ENCODE peak calls at places on chromosomes 7 and 10, in ten cellular contexts. One of them, this sample, is unnamed.

GRCh38 chr7:47091141-47091540 is 490.8 kb downstream of the TNS3 start:
- DNase-seq in RWPE1: no peak
- DNase-seq in lower leg skin: no peak
- DNase-seq in mesothelial cell of epicardium: no peak
- DNase-seq in HCT116: no peak
- DNase-seq in cardiac muscle cell: no peak
- DNase-seq in glutamatergic neuron: no peak
- DNase-seq in nephron progenitor cell: no peak
- DNase-seq in B cell: no peak
- DNase-seq in tibial artery: no peak
- DNase-seq in this sample: no peak

GRCh38 chr7:1270181-1270580 is 37.5 kb downstream of the UNCX start:
- DNase-seq in RWPE1: no peak
- DNase-seq in lower leg skin: no peak
- DNase-seq in mesothelial cell of epicardium: peak; percentile 18
- DNase-seq in HCT116: no peak
- DNase-seq in cardiac muscle cell: no peak
- DNase-seq in glutamatergic neuron: peak; percentile 22
- DNase-seq in nephron progenitor cell: no peak
- DNase-seq in B cell: no peak
- DNase-seq in tibial artery: no peak
- DNase-seq in this sample: no peak

GRCh38 chr10:32169556-32169955 is 113.3 kb upstream of the KIF5B start:
- DNase-seq in RWPE1: no peak
- DNase-seq in lower leg skin: no peak
- DNase-seq in mesothelial cell of epicardium: no peak
- DNase-seq in HCT116: no peak
- DNase-seq in cardiac muscle cell: no peak
- DNase-seq in glutamatergic neuron: no peak
- DNase-seq in nephron progenitor cell: no peak
- DNase-seq in B cell: no peak
- DNase-seq in tibial artery: no peak
- DNase-seq in this sample: no peak

GRCh38 chr7:1949681-1950055 is 279.6 kb downstream of the ELFN1 start:
- DNase-seq in RWPE1: no peak
- DNase-seq in lower leg skin: no peak
- DNase-seq in mesothelial cell of epicardium: no peak
- DNase-seq in HCT116: no peak
- DNase-seq in cardiac muscle cell: no peak
- DNase-seq in glutamatergic neuron: no peak
- DNase-seq in nephron progenitor cell: no peak
- DNase-seq in B cell: no peak
- DNase-seq in tibial artery: no peak
- DNase-seq in this sample: no peak

GRCh38 chr7:727806-728460 is 852 bp upstream of the PRKAR1B start:
- DNase-seq in RWPE1: no peak
- DNase-seq in lower leg skin: peak; percentile 73
- DNase-seq in mesothelial cell of epicardium: no peak
- DNase-seq in HCT116: no peak
- DNase-seq in cardiac muscle cell: no peak
- DNase-seq in glutamatergic neuron: no peak
- DNase-seq in nephron progenitor cell: peak; percentile 20
- DNase-seq in B cell: no peak
- DNase-seq in tibial artery: no peak
- DNase-seq in this sample: no peak

GRCh38 chr7:30285531-30286284 is 1.3 kb downstream of the ZNRF2 start:
- DNase-seq in RWPE1: no peak
- DNase-seq in lower leg skin: peak; percentile 87
- DNase-seq in mesothelial cell of epicardium: no peak
- DNase-seq in HCT116: no peak
- DNase-seq in cardiac muscle cell: peak; percentile 35
- DNase-seq in glutamatergic neuron: peak; percentile 36
- DNase-seq in nephron progenitor cell: peak; percentile 46
- DNase-seq in B cell: peak; percentile 68
- DNase-seq in tibial artery: peak; percentile 26
- DNase-seq in this sample: no peak

GRCh38 chr10:5975641-5976473 is 1.5 kb downstream of the IL15RA start:
- DNase-seq in RWPE1: peak; percentile 13
- DNase-seq in lower leg skin: peak; percentile 90
- DNase-seq in mesothelial cell of epicardium: no peak
- DNase-seq in HCT116: no peak
- DNase-seq in cardiac muscle cell: no peak
- DNase-seq in glutamatergic neuron: no peak
- DNase-seq in nephron progenitor cell: no peak
- DNase-seq in B cell: peak; percentile 67
- DNase-seq in tibial artery: peak; percentile 77
- DNase-seq in this sample: no peak

GRCh38 chr7:112779667-112780066 is 10.5 kb downstream of the TMEM168 start:
- DNase-seq in RWPE1: no peak
- DNase-seq in lower leg skin: no peak
- DNase-seq in mesothelial cell of epicardium: no peak
- DNase-seq in HCT116: no peak
- DNase-seq in cardiac muscle cell: no peak
- DNase-seq in glutamatergic neuron: no peak
- DNase-seq in nephron progenitor cell: no peak
- DNase-seq in B cell: no peak
- DNase-seq in tibial artery: no peak
- DNase-seq in this sample: no peak

GRCh38 chr10:70378122-70378521 is 4.3 kb downstream of the LRRC20 start:
- DNase-seq in RWPE1: peak; percentile 90
- DNase-seq in lower leg skin: no peak
- DNase-seq in mesothelial cell of epicardium: no peak
- DNase-seq in HCT116: peak; percentile 88
- DNase-seq in cardiac muscle cell: no peak
- DNase-seq in glutamatergic neuron: no peak
- DNase-seq in nephron progenitor cell: no peak
- DNase-seq in B cell: no peak
- DNase-seq in tibial artery: no peak
- DNase-seq in this sample: no peak

GRCh38 chr7:133771778-133772421 is 355.2 kb upstream of the LRGUK start:
- DNase-seq in RWPE1: no peak
- DNase-seq in lower leg skin: no peak
- DNase-seq in mesothelial cell of epicardium: no peak
- DNase-seq in HCT116: no peak
- DNase-seq in cardiac muscle cell: no peak
- DNase-seq in glutamatergic neuron: no peak
- DNase-seq in nephron progenitor cell: no peak
- DNase-seq in B cell: no peak
- DNase-seq in tibial artery: no peak
- DNase-seq in this sample: no peak

GRCh38 chr7:136502162-136502561 is 366.3 kb upstream of the CHRM2 start:
- DNase-seq in RWPE1: no peak
- DNase-seq in lower leg skin: no peak
- DNase-seq in mesothelial cell of epicardium: no peak
- DNase-seq in HCT116: no peak
- DNase-seq in cardiac muscle cell: no peak
- DNase-seq in glutamatergic neuron: no peak
- DNase-seq in nephron progenitor cell: no peak
- DNase-seq in B cell: no peak
- DNase-seq in tibial artery: no peak
- DNase-seq in this sample: no peak

GRCh38 chr10:71767420-71768035 is 5.8 kb downstream of the VSIR start:
- DNase-seq in RWPE1: no peak
- DNase-seq in lower leg skin: no peak
- DNase-seq in mesothelial cell of epicardium: no peak
- DNase-seq in HCT116: no peak
- DNase-seq in cardiac muscle cell: no peak
- DNase-seq in glutamatergic neuron: no peak
- DNase-seq in nephron progenitor cell: no peak
- DNase-seq in B cell: no peak
- DNase-seq in tibial artery: no peak
- DNase-seq in this sample: no peak

GRCh38 chr7:30469303-30469702 is 9.3 kb downstream of the NOD1 start:
- DNase-seq in RWPE1: peak; percentile 51
- DNase-seq in lower leg skin: peak; percentile 94
- DNase-seq in mesothelial cell of epicardium: no peak
- DNase-seq in HCT116: peak; percentile 8
- DNase-seq in cardiac muscle cell: peak; percentile 73
- DNase-seq in glutamatergic neuron: no peak
- DNase-seq in nephron progenitor cell: peak; percentile 23
- DNase-seq in B cell: no peak
- DNase-seq in tibial artery: peak; percentile 76
- DNase-seq in this sample: peak; percentile 77

GRCh38 chr7:92633211-92633906 is 43.2 kb upstream of the FAM133B start:
- DNase-seq in RWPE1: peak; percentile 62
- DNase-seq in lower leg skin: no peak
- DNase-seq in mesothelial cell of epicardium: no peak
- DNase-seq in HCT116: peak; percentile 66
- DNase-seq in cardiac muscle cell: no peak
- DNase-seq in glutamatergic neuron: no peak
- DNase-seq in nephron progenitor cell: no peak
- DNase-seq in B cell: no peak
- DNase-seq in tibial artery: peak; percentile 28
- DNase-seq in this sample: no peak

GRCh38 chr10:62433181-62433692 is 59.1 kb downstream of the ZNF365 start:
- DNase-seq in RWPE1: peak; percentile 91
- DNase-seq in lower leg skin: peak; percentile 89
- DNase-seq in mesothelial cell of epicardium: no peak
- DNase-seq in HCT116: peak; percentile 35
- DNase-seq in cardiac muscle cell: no peak
- DNase-seq in glutamatergic neuron: no peak
- DNase-seq in nephron progenitor cell: no peak
- DNase-seq in B cell: no peak
- DNase-seq in tibial artery: peak; percentile 80
- DNase-seq in this sample: peak; percentile 33

GRCh38 chr10:32687116-32687515 is 241.2 kb downstream of the CCDC7 start:
- DNase-seq in RWPE1: no peak
- DNase-seq in lower leg skin: no peak
- DNase-seq in mesothelial cell of epicardium: no peak
- DNase-seq in HCT116: no peak
- DNase-seq in cardiac muscle cell: no peak
- DNase-seq in glutamatergic neuron: no peak
- DNase-seq in nephron progenitor cell: no peak
- DNase-seq in B cell: no peak
- DNase-seq in tibial artery: no peak
- DNase-seq in this sample: no peak

GRCh38 chr10:59709472-59710125 is at the start of gene SLC16A9:
- DNase-seq in RWPE1: peak; percentile 42
- DNase-seq in lower leg skin: peak; percentile 86
- DNase-seq in mesothelial cell of epicardium: peak; percentile 43
- DNase-seq in HCT116: peak; percentile 27
- DNase-seq in cardiac muscle cell: peak; percentile 75
- DNase-seq in glutamatergic neuron: peak; percentile 81
- DNase-seq in nephron progenitor cell: peak; percentile 77
- DNase-seq in B cell: no peak
- DNase-seq in tibial artery: peak; percentile 42
- DNase-seq in this sample: peak; percentile 31

GRCh38 chr7:43905209-43905946 is 1.0 kb downstream of the URGCP start:
- DNase-seq in RWPE1: peak; percentile 76
- DNase-seq in lower leg skin: peak; percentile 85
- DNase-seq in mesothelial cell of epicardium: no peak
- DNase-seq in HCT116: peak; percentile 13
- DNase-seq in cardiac muscle cell: no peak
- DNase-seq in glutamatergic neuron: no peak
- DNase-seq in nephron progenitor cell: no peak
- DNase-seq in B cell: no peak
- DNase-seq in tibial artery: no peak
- DNase-seq in this sample: peak; percentile 27

DNA sequence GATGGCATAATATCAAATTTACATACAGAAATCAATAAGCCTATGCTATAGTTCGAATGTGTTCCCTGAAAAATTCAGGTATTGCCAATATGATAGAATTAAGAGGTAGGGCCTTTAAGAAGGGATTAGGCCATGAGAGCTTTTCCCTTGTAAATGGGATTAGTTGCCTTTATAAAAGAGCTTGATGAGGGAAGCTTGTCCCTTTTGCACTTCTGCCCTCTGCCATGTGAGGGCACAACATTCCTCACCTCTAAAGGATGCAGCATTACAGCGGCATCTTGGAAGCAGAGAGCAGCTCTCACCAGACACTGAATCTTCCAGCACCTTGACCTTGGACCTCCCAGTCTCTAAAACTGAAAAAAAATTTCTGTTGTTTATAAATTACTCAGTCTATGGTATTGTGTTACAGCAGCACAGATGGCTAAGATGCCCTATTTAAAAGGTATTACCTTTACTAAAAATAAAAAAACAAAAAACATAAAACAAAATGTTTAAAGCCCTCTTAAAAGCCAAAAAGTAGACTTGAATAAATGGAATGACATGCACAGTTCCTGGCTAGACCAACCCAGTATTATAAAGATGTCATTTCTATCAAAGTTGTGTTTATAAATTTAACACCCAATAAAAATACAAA is 909.6 kb downstream of the REEP3 start:
- DNase-seq in RWPE1: no peak
- DNase-seq in lower leg skin: no peak
- DNase-seq in mesothelial cell of epicardium: no peak
- DNase-seq in HCT116: peak; percentile 32
- DNase-seq in cardiac muscle cell: peak; percentile 65
- DNase-seq in glutamatergic neuron: peak; percentile 64
- DNase-seq in nephron progenitor cell: peak; percentile 39
- DNase-seq in B cell: no peak
- DNase-seq in tibial artery: no peak
- DNase-seq in this sample: no peak
- TF ChIP-seq CTCF in RWPE1: no peak
- TF ChIP-seq CTCF in lower leg skin: no peak
- TF ChIP-seq CTCF in mesothelial cell of epicardium: no peak
- TF ChIP-seq CTCF in HCT116: peak; percentile 8
- TF ChIP-seq CTCF in cardiac muscle cell: peak; percentile 29
- TF ChIP-seq CTCF in glutamatergic neuron: peak; percentile 62
- TF ChIP-seq CTCF in nephron progenitor cell: peak; percentile 49
- TF ChIP-seq CTCF in B cell: no peak
- TF ChIP-seq CTCF in tibial artery: no peak
- TF ChIP-seq CTCF in this sample: no peak

GRCh38 chr10:99329238-99329890 is at the start of gene CNNM1:
- DNase-seq in RWPE1: peak; percentile 38
- DNase-seq in lower leg skin: peak; percentile 87
- DNase-seq in mesothelial cell of epicardium: peak; percentile 25
- DNase-seq in HCT116: no peak
- DNase-seq in cardiac muscle cell: peak; percentile 69
- DNase-seq in glutamatergic neuron: peak; percentile 71
- DNase-seq in nephron progenitor cell: peak; percentile 65
- DNase-seq in B cell: no peak
- DNase-seq in tibial artery: no peak
- DNase-seq in this sample: no peak
- TF ChIP-seq CTCF in RWPE1: no peak
- TF ChIP-seq CTCF in lower leg skin: no peak
- TF ChIP-seq CTCF in mesothelial cell of epicardium: no peak
- TF ChIP-seq CTCF in HCT116: no peak
- TF ChIP-seq CTCF in cardiac muscle cell: no peak
- TF ChIP-seq CTCF in glutamatergic neuron: no peak
- TF ChIP-seq CTCF in nephron progenitor cell: no peak
- TF ChIP-seq CTCF in B cell: no peak
- TF ChIP-seq CTCF in tibial artery: no peak
- TF ChIP-seq CTCF in this sample: no peak

GRCh38 chr7:101126651-101127459 is at the start of gene SERPINE1:
- DNase-seq in RWPE1: peak; percentile 99
- DNase-seq in lower leg skin: peak; percentile 97
- DNase-seq in mesothelial cell of epicardium: peak; percentile 61
- DNase-seq in HCT116: peak; percentile 86
- DNase-seq in cardiac muscle cell: peak; percentile 69
- DNase-seq in glutamatergic neuron: no peak
- DNase-seq in nephron progenitor cell: peak; percentile 60
- DNase-seq in B cell: peak; percentile 52
- DNase-seq in tibial artery: peak; percentile 97
- DNase-seq in this sample: peak; percentile 70
- TF ChIP-seq CTCF in RWPE1: no peak
- TF ChIP-seq CTCF in lower leg skin: no peak
- TF ChIP-seq CTCF in mesothelial cell of epicardium: peak; percentile 34
- TF ChIP-seq CTCF in HCT116: no peak
- TF ChIP-seq CTCF in cardiac muscle cell: peak; percentile 30
- TF ChIP-seq CTCF in glutamatergic neuron: peak; percentile 38
- TF ChIP-seq CTCF in nephron progenitor cell: peak; percentile 17
- TF ChIP-seq CTCF in B cell: no peak
- TF ChIP-seq CTCF in tibial artery: no peak
- TF ChIP-seq CTCF in this sample: no peak

GRCh38 chr10:88791924-88792323 is 10.6 kb upstream of the LIPM start:
- DNase-seq in RWPE1: peak; percentile 39
- DNase-seq in lower leg skin: no peak
- DNase-seq in mesothelial cell of epicardium: no peak
- DNase-seq in HCT116: peak; percentile 32
- DNase-seq in cardiac muscle cell: peak; percentile 58
- DNase-seq in glutamatergic neuron: peak; percentile 25
- DNase-seq in nephron progenitor cell: peak; percentile 28
- DNase-seq in B cell: no peak
- DNase-seq in tibial artery: no peak
- DNase-seq in this sample: no peak
- TF ChIP-seq CTCF in RWPE1: peak; percentile 49
- TF ChIP-seq CTCF in lower leg skin: no peak
- TF ChIP-seq CTCF in mesothelial cell of epicardium: peak; percentile 41
- TF ChIP-seq CTCF in HCT116: peak; percentile 66
- TF ChIP-seq CTCF in cardiac muscle cell: peak; percentile 44
- TF ChIP-seq CTCF in glutamatergic neuron: peak; percentile 56
- TF ChIP-seq CTCF in nephron progenitor cell: peak; percentile 65
- TF ChIP-seq CTCF in B cell: no peak
- TF ChIP-seq CTCF in tibial artery: peak; percentile 11
- TF ChIP-seq CTCF in this sample: no peak

This sample was measured in omental fat pad.